ENCODE peak calls at places on chromosomes 1 and 21, in eight cellular contexts. H is HepG2, Y is A549, U is HL-60, T is GM23338, O is SK-N-SH, M is HCT116, N is K562. I is an unnamed sample.

GRCh38 chr1:178725603-178726517 is 816 bp downstream of the RALGPS2 start:
- DNase-seq in N (peak; percentile 79), Y (peak; percentile 79), O (peak; percentile 79), M (peak; percentile 83), H (peak; percentile 94), U (peak; percentile 57), T (peak; percentile 93), I (peak; percentile 30)

GRCh38 chr1:150464422-150464826 is 22.8 kb upstream of the TARS2 start:
- DNase-seq in T (peak; percentile 86), O (peak; percentile 75), H (peak; percentile 51), Y (peak; percentile 56), U (peak; percentile 18), M (peak; percentile 41), N (peak; percentile 84), I (peak; percentile 51)

GRCh38 chr1:82704966-82705365 is 904.2 kb downstream of the ADGRL2 start:
- DNase-seq in O (no peak), N (no peak), T (no peak), Y (no peak), U (no peak), M (no peak), H (no peak), I (no peak)

GRCh38 chr1:28258628-28259251 is 578 bp upstream of the SESN2 start:
- DNase-seq in O (no peak), H (no peak), U (peak; percentile 34), T (no peak), M (no peak), N (peak; percentile 40), Y (no peak), I (no peak)

GRCh38 chr1:96080925-96081324 is 640.7 kb upstream of the PTBP2 start:
- DNase-seq in Y (no peak), H (no peak), U (no peak), T (peak; percentile 33), O (no peak), N (no peak), M (peak; percentile 8), I (no peak)

GRCh38 chr21:45372732-45373355 is 32.1 kb upstream of the COL18A1 start:
- DNase-seq in U (no peak), T (no peak), H (no peak), M (no peak), N (no peak), O (no peak), Y (no peak), I (no peak)

GRCh38 chr1:43719063-43719462 is 11.7 kb downstream of the ST3GAL3 start:
- DNase-seq in O (peak; percentile 40), N (no peak), Y (no peak), T (no peak), M (no peak), H (no peak), U (no peak), I (no peak)

GRCh38 chr1:192700834-192701271 is 64.9 kb downstream of the RGS13 start:
- DNase-seq in N (no peak), O (no peak), Y (peak; percentile 35), M (peak; percentile 56), H (peak; percentile 85), T (no peak), U (no peak), I (no peak)

GRCh38 chr1:26759531-26759930 is 28.2 kb upstream of the PIGV start:
- DNase-seq in U (no peak), O (no peak), T (no peak), H (no peak), M (no peak), Y (no peak), N (no peak), I (no peak)

GRCh38 chr21:28193189-28193588 is 799.5 kb downstream of the LTN1 start:
- DNase-seq in U (no peak), H (no peak), M (no peak), O (no peak), T (peak; percentile 48), N (no peak), Y (no peak), I (no peak)

GRCh38 chr1:226671268-226671667 is 67.8 kb downstream of the ITPKB start:
- DNase-seq in O (no peak), H (no peak), Y (no peak), U (no peak), N (no peak), M (no peak), T (no peak), I (no peak)

GRCh38 chr1:42003433-42003832 is 84.7 kb upstream of the HIVEP3 start:
- DNase-seq in M (peak; percentile 24), H (no peak), N (no peak), Y (no peak), U (no peak), T (peak; percentile 9), O (no peak), I (no peak)

GRCh38 chr1:214494706-214495105 is 56.7 kb downstream of the PTPN14 start:
- DNase-seq in Y (no peak), T (no peak), O (no peak), U (no peak), H (no peak), N (no peak), M (peak; percentile 81), I (no peak)

GRCh38 chr1:109368464-109368863 is 29.3 kb downstream of the SORT1 start:
- DNase-seq in N (no peak), Y (no peak), T (peak; percentile 33), O (no peak), M (no peak), U (no peak), H (no peak), I (no peak)

GRCh38 chr1:109370712-109371270 is 26.9 kb downstream of the SORT1 start:
- DNase-seq in M (no peak), Y (no peak), T (peak; percentile 22), U (peak; percentile 41), O (no peak), H (peak; percentile 84), N (no peak), I (no peak)

GRCh38 chr1:109365642-109366204 is 32.0 kb downstream of the SORT1 start:
- DNase-seq in U (no peak), O (no peak), Y (no peak), T (no peak), N (peak; percentile 28), H (peak; percentile 77), M (no peak), I (no peak)

GRCh38 chr1:109371271-109371739 is 26.4 kb downstream of the SORT1 start:
- DNase-seq in O (no peak), N (no peak), T (no peak), U (peak; percentile 60), H (no peak), M (no peak), Y (no peak), I (no peak)

DNA sequence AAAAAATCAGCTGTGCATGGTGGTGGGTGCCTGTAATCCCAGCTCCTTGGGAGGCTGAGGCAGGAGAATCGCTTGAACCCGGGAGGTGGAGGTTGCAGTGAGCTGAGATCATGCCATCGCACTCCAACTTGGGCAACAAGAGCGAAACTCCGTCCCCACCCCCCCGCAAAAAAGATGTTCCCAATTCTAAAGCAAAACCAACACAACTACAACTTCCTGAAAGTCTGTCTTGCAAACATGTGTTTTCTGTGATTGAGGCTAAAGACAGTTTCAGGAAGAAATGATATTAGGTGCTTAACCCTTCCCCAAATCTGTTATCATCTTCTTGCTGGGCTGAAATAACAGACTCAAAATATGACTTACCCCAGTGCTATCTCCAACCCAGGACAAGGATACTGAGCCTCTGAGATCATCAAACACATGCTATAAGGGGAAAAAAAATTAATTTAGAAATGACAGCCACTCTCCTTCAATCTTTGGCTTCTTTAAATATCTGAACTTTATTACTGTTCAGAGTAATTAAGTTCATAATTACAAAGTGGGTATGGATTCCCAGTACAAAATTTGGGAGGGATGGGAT is 28.5 kb downstream of the SORT1 start:
- DNase-seq in U (no peak), H (no peak), Y (no peak), O (no peak), N (no peak), M (no peak), T (no peak), I (no peak)
- TF ChIP-seq REST in U (no peak), H (no peak), Y (no peak), O (no peak), N (no peak), M (no peak), T (no peak), I (no peak)

DNA sequence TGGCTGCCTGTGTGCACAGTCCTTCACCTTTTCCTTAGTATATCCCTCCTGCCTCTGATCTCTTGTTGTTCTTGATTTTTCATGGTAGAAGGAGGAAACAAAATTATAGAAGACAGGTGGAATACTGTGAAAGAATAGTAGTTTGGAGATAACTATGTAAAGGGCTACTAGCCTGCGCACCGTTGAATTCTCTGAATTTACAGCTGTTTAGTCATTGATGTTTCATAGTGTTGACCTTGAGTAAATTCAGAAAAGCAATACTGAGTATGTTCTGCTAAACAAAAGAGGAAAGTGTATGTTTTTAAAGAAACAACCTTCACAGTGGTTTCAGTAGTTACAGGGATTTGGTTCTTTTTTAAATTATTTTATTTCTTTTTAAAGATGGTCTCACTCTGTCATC is 18.1 kb downstream of the CAMTA1 start:
- DNase-seq in O (no peak), N (no peak), U (no peak), T (no peak), Y (no peak), M (no peak), H (peak; percentile 19), I (peak; percentile 58)
- H3K27ac ChIP-seq in O (no peak overlapping the region), N (no peak overlapping the region), U (no peak overlapping the region), T (no peak overlapping the region), Y (peak overlapping the region; percentile 32), M (no peak overlapping the region), H (no peak overlapping the region), I (no peak overlapping the region)

DNA sequence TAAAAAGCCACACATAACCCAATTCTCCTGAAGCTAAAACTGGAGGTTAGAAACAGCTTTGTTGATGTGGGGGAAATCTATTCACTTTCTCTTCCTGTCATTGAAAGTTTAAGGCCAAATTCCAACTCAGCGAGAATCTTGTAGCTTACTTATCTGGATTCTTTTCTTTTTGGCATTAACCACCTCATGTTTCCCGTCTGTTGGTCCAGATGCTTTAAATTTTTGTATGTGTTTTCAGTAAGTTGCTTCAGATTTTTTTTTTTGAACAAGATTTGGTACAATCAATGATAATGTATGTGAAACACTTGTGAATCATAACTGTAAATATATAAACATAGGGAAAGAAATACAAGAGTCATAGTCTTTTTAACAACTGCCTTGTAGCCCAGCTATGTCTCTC is 33.7 kb upstream of the NEK7 start:
- DNase-seq in N (no peak), U (no peak), M (no peak), O (no peak), H (no peak), Y (no peak), T (no peak), I (no peak)
- TF ChIP-seq REST in N (no peak), U (no peak), M (no peak), O (no peak), H (no peak), Y (no peak), T (no peak), I (no peak)

DNA sequence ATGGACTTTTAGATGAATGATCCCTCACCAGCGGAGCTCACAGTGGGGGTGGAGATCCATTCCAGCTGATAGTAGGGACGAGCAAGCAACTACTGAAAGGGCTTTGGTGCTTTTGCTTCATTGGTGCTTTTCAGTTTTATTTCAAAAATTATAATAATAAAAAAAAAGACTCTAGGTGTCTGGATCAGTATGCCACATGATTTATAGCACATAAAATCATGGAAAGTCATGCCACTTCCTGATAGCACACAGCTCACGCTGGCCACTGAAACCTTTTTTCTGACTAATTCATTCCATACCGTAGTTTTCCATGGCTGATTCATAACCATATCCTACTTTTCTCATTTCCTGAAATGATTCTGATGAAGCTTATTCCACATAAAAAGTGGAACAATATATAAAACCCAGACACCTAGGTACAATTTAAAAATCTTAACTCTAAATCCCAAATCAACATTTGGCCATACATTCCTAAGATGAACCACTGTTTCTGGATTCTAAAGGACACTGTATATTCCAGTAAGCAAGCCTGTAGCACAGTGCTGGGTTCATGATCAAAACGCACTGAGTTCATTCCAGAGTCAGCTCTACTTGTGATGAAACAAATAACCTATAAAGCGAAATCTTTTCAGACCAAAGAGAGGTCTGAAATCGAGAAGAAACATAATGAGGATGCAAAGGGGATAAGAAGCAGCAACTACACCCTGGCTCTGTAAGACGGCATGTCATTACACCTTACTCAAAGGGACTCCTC is 41.4 kb upstream of the KCNE1 start:
- DNase-seq in O (no peak), H (no peak), M (peak; percentile 10), N (no peak), U (no peak), Y (no peak), T (no peak), I (peak; percentile 46)
- H3K27ac ChIP-seq in O (peak overlapping the region; percentile 97), H (no peak overlapping the region), M (no peak overlapping the region), N (no peak overlapping the region), U (no peak overlapping the region), Y (no peak overlapping the region), T (no peak overlapping the region), I (no peak overlapping the region)

I was measured in Panc1.